ENCODE peak calls at places on chromosomes 12 and 14, in ten cellular contexts. T is body of pancreas, P is IMR-90, G is MM.1S, C is suprapubic skin, Y is fibroblast of lung, Q is H9, H is mesendoderm, Z is SK-N-SH, W is ovary. M is an unnamed sample. For H3K4me1, the result is how much of the 10 kb centered on the place peaks cover.

GRCh38 chr12:75979181-75979580 is 52.4 kb downstream of the PHLDA1 start:
- DNase-seq in T (no peak), P (peak), G (no peak), C (no peak), Y (peak), Q (no peak), H (no peak), Z (no peak), W (no peak), M (no peak)

GRCh38 chr12:16583991-16584745 is 21.8 kb downstream of the LMO3 start:
- DNase-seq in T (no peak), P (peak), G (no peak), C (no peak), Y (peak), Q (no peak), H (no peak), Z (no peak), W (no peak), M (no peak)

GRCh38 chr14:63524537-63525155 is 18.5 kb downstream of the PPP2R5E start:
- DNase-seq in T (no peak), P (no peak), G (no peak), C (no peak), Y (no peak), Q (no peak), H (no peak), Z (no peak), W (no peak), M (no peak)

GRCh38 chr12:98002887-98003493 is 512.4 kb upstream of the TMPO start:
- DNase-seq in T (peak), P (peak), G (peak), C (no peak), Y (peak), Q (peak), H (peak), Z (peak), W (no peak), M (peak)

GRCh38 chr12:19031032-19031431 is 98.5 kb upstream of the PLEKHA5 start:
- DNase-seq in T (no peak), P (peak), G (no peak), C (no peak), Y (peak), Q (no peak), H (peak), Z (no peak), W (no peak), M (no peak)

GRCh38 chr12:132904718-132905328 is 17.4 kb upstream of the CHFR start:
- DNase-seq in T (peak), P (no peak), G (no peak), C (peak), Y (peak), Q (peak), H (peak), Z (peak), W (peak), M (peak)

GRCh38 chr14:51792819-51793218 is 67.6 kb upstream of the GNG2 start:
- DNase-seq in T (no peak), P (peak), G (no peak), C (no peak), Y (peak), Q (no peak), H (no peak), Z (no peak), W (no peak), M (no peak)

GRCh38 chr12:109679716-109680520 is 33.7 kb upstream of the FAM222A start:
- DNase-seq in T (no peak), P (no peak), G (no peak), C (no peak), Y (no peak), Q (peak), H (peak), Z (no peak), W (no peak), M (no peak)

GRCh38 chr12:24933694-24934407 is 15.1 kb downstream of the BCAT1 start:
- DNase-seq in T (peak), P (no peak), G (no peak), C (no peak), Y (no peak), Q (no peak), H (no peak), Z (no peak), W (no peak), M (no peak)

GRCh38 chr12:66679441-66680069 is 679 bp upstream of the GRIP1 start:
- DNase-seq in T (no peak), P (no peak), G (no peak), C (no peak), Y (no peak), Q (no peak), H (peak), Z (no peak), W (no peak), M (no peak)

GRCh38 chr14:98233656-98234055 is 1038.3 kb downstream of the BCL11B start:
- DNase-seq in T (no peak), P (no peak), G (no peak), C (no peak), Y (no peak), Q (no peak), H (peak), Z (no peak), W (no peak), M (peak)

GRCh38 chr14:57865450-57866198 is at the start of gene SLC35F4:
- DNase-seq in T (peak), P (no peak), G (no peak), C (no peak), Y (peak), Q (peak), H (peak), Z (peak), W (peak), M (no peak)

GRCh38 chr14:50620341-50620740 is 47.8 kb downstream of the SAV1 start:
- DNase-seq in T (no peak), P (peak), G (no peak), C (no peak), Y (peak), Q (no peak), H (no peak), Z (no peak), W (no peak), M (no peak)

GRCh38 chr12:104263580-104264358 is 39.8 kb upstream of the EID3 start:
- DNase-seq in T (no peak), P (peak), G (no peak), C (no peak), Y (peak), Q (no peak), H (no peak), Z (peak), W (no peak), M (no peak)

GRCh38 chr12:86521870-86522269 is 265.7 kb upstream of the MGAT4C start:
- DNase-seq in T (no peak), P (no peak), G (no peak), C (no peak), Y (no peak), Q (no peak), H (no peak), Z (no peak), W (no peak), M (no peak)

GRCh38 chr12:6372403-6373003 is 2.9 kb downstream of the SCNN1A start:
- DNase-seq in T (no peak), P (peak), G (peak), C (no peak), Y (peak), Q (no peak), H (peak), Z (no peak), W (no peak), M (no peak)
- H3K27ac ChIP-seq in T (peak), P (peak), G (no peak), C (peak), Y (peak), Q (peak), H (peak), Z (peak), W (no peak), M (no peak)

GRCh38 chr12:124392991-124393790 is 98.3 kb downstream of the RFLNA start:
- DNase-seq in T (peak), P (peak), G (no peak), C (peak), Y (peak), Q (peak), H (peak), Z (peak), W (peak), M (no peak)
- H3K4me1 ChIP-seq in T (half or more), P (under half), G (under half), C (half or more), Y (half or more), Q (under half), H (under half), Z (half or more), W (under half), M (under half)

DNA sequence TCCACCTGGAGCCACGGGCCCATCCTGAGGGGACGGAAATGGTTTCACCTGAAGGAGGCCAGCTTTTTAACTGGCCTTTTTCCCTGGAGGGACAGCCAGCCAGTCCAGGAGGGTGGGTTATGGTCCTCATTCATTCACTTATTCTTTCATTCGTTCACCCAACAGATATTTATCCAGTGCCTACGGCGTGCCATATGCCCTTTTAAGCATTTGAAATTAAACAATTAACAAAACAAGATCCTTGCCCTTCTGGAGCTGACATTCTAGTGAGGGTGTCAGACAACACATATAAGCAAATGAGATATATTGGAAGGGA is 438 bp upstream of the ABCB9 start:
- DNase-seq in T (no peak), P (no peak), G (no peak), C (no peak), Y (no peak), Q (no peak), H (no peak), Z (no peak), W (no peak), M (no peak)
- H3K27ac ChIP-seq in T (peak), P (no peak), G (no peak), C (peak), Y (no peak), Q (no peak), H (no peak), Z (no peak), W (no peak), M (no peak)

GRCh38 chr12:3225796-3226180 is 148.6 kb downstream of the TSPAN9 start:
- DNase-seq in T (no peak), P (peak), G (no peak), C (no peak), Y (peak), Q (no peak), H (no peak), Z (no peak), W (no peak), M (no peak)
- H3K4me1 ChIP-seq in T (under half), P (under half), G (under half), C (under half), Y (under half), Q (under half), H (under half), Z (under half), W (under half), M (under half)

GRCh38 chr14:101197595-101198397 is 294.3 kb upstream of the RTL1 start:
- DNase-seq in T (peak), P (no peak), G (no peak), C (no peak), Y (no peak), Q (peak), H (no peak), Z (peak), W (peak), M (no peak)
- H3K27ac ChIP-seq in T (no peak), P (no peak), G (no peak), C (no peak), Y (no peak), Q (no peak), H (no peak), Z (no peak), W (no peak), M (no peak)

GRCh38 chr12:46386877-46387629 is 14.5 kb upstream of the SLC38A2 start:
- DNase-seq in T (no peak), P (peak), G (peak), C (peak), Y (peak), Q (peak), H (peak), Z (no peak), W (no peak), M (no peak)
- H3K4me1 ChIP-seq in T (under half), P (under half), G (half or more), C (half or more), Y (under half), Q (under half), H (under half), Z (under half), W (under half), M (under half)

GRCh38 chr14:94009767-94010166 is 12.7 kb downstream of the CCDC197 start:
- DNase-seq in T (no peak), P (peak), G (peak), C (no peak), Y (peak), Q (no peak), H (no peak), Z (no peak), W (no peak), M (no peak)
- H3K27ac ChIP-seq in T (no peak), P (no peak), G (peak), C (no peak), Y (no peak), Q (no peak), H (no peak), Z (no peak), W (no peak), M (no peak)

GRCh38 chr14:61344437-61345143 is 23.2 kb downstream of the PRKCH start:
- DNase-seq in T (no peak), P (no peak), G (no peak), C (no peak), Y (no peak), Q (no peak), H (no peak), Z (no peak), W (no peak), M (no peak)
- H3K4me1 ChIP-seq in T (under half), P (under half), G (under half), C (half or more), Y (under half), Q (under half), H (under half), Z (under half), W (under half), M (under half)

M was measured in iPS DF 6.9.